ENCODE peak calls at places on chromosomes 11 and 22, in seven cellular contexts. B, G, M, P, E, U and L are unnamed samples.

GRCh38 chr11:100004541-100004940 is 682.5 kb upstream of the ARHGAP42 start:
- DNase-seq in B (no peak), G (no peak), M (no peak), P (no peak), E (no peak), U (no peak), L (no peak)

GRCh38 chr22:38707346-38707745 is 1.6 kb downstream of the GTPBP1 start:
- DNase-seq in B (no peak), G (no peak), M (no peak), P (no peak), E (no peak), U (no peak), L (no peak)

GRCh38 chr22:45212992-45213751 is 27.5 kb downstream of the KIAA0930 start:
- DNase-seq in B (no peak), G (no peak), M (peak), P (no peak), E (peak), U (no peak), L (no peak)

GRCh38 chr11:36296925-36297604 is 977 bp downstream of the PRR5L start:
- DNase-seq in B (no peak), G (no peak), M (no peak), P (no peak), E (no peak), U (peak), L (no peak)

GRCh38 chr11:66224226-66224850 is 44.1 kb upstream of the RAB1B start:
- DNase-seq in B (no peak), G (no peak), M (no peak), P (no peak), E (peak), U (no peak), L (no peak)

GRCh38 chr11:87256694-87257340 is 219.1 kb downstream of the TMEM135 start:
- DNase-seq in B (no peak), G (no peak), M (no peak), P (no peak), E (no peak), U (no peak), L (no peak)

GRCh38 chr11:56819916-56820315 is 71.4 kb upstream of the OR9G4 start:
- DNase-seq in B (no peak), G (no peak), M (no peak), P (no peak), E (no peak), U (no peak), L (no peak)

GRCh38 chr22:49355206-49355920 is 472.3 kb downstream of the BRD1 start:
- DNase-seq in B (no peak), G (no peak), M (no peak), P (no peak), E (peak), U (no peak), L (peak)

GRCh38 chr22:22105364-22105763 is 122.8 kb upstream of the TOP3B start:
- DNase-seq in B (no peak), G (no peak), M (no peak), P (no peak), E (no peak), U (no peak), L (no peak)

GRCh38 chr11:105265859-105266258 is 126.3 kb upstream of the CARD18 start:
- DNase-seq in B (no peak), G (no peak), M (no peak), P (no peak), E (no peak), U (peak), L (no peak)

GRCh38 chr11:27025312-27025955 is 15.2 kb upstream of the BBOX1 start:
- DNase-seq in B (no peak), G (no peak), M (no peak), P (no peak), E (no peak), U (no peak), L (no peak)

GRCh38 chr22:49968831-49969661 is 8.5 kb downstream of the PIM3 start:
- DNase-seq in B (no peak), G (no peak), M (no peak), P (no peak), E (peak), U (no peak), L (peak)

GRCh38 chr11:16737860-16738197 is 618 bp upstream of the C11orf58 start:
- DNase-seq in B (no peak), G (no peak), M (no peak), P (peak), E (no peak), U (no peak), L (no peak)

GRCh38 chr11:2208691-2209369 is 37.2 kb upstream of the TH start:
- DNase-seq in B (no peak), G (no peak), M (no peak), P (peak), E (peak), U (no peak), L (peak)

GRCh38 chr22:23591203-23591791 is 11.2 kb upstream of the IGLL1 start:
- DNase-seq in B (no peak), G (peak), M (peak), P (no peak), E (peak), U (peak), L (peak)

GRCh38 chr11:86355256-86355655 is 19.4 kb upstream of the CCDC81 start:
- DNase-seq in B (no peak), G (no peak), M (no peak), P (no peak), E (no peak), U (no peak), L (no peak)

GRCh38 chr22:50306753-50307749 is at the start of gene PLXNB2:
- DNase-seq in B (no peak), G (no peak), M (peak), P (peak), E (peak), U (no peak), L (peak)

GRCh38 chr11:38043060-38043459 is 1445.0 kb upstream of the RAG2 start:
- DNase-seq in B (no peak), G (no peak), M (no peak), P (no peak), E (no peak), U (no peak), L (no peak)

GRCh38 chr22:36201630-36202312 is at the start of gene APOL4:
- DNase-seq in B (no peak), G (no peak), M (no peak), P (peak), E (no peak), U (no peak), L (no peak)

GRCh38 chr11:15654397-15654915 is 539.7 kb downstream of the INSC start:
- DNase-seq in B (no peak), G (no peak), M (no peak), P (no peak), E (peak), U (no peak), L (no peak)

GRCh38 chr22:50627452-50627913 is 469 bp downstream of the ARSA start:
- DNase-seq in B (no peak), G (no peak), M (no peak), P (no peak), E (no peak), U (no peak), L (no peak)

GRCh38 chr11:116730241-116730561 is 42.6 kb downstream of the BUD13 start:
- DNase-seq in B (no peak), G (no peak), M (no peak), P (no peak), E (no peak), U (no peak), L (no peak)

GRCh38 chr11:7081441-7081840 is 7.4 kb upstream of the RBMXL2 start:
- DNase-seq in B (no peak), G (no peak), M (no peak), P (no peak), E (no peak), U (no peak), L (no peak)

GRCh38 chr11:3037041-3037944 is 19.9 kb downstream of the CARS1 start:
- DNase-seq in B (no peak), G (no peak), M (peak), P (peak), E (peak), U (no peak), L (peak)

GRCh38 chr11:9748361-9748970 is 84.6 kb downstream of the SWAP70 start:
- DNase-seq in B (peak), G (peak), M (peak), P (no peak), E (peak), U (no peak), L (no peak)

GRCh38 chr11:15835705-15836411 is 520.5 kb downstream of the SOX6 start:
- DNase-seq in B (no peak), G (no peak), M (no peak), P (no peak), E (peak), U (no peak), L (no peak)

GRCh38 chr11:122656073-122656630 is 630 bp downstream of the UBASH3B start:
- DNase-seq in B (peak), G (no peak), M (peak), P (peak), E (peak), U (no peak), L (peak)

GRCh38 chr11:39668640-39669039 is 1790.8 kb downstream of the LRRC4C start:
- DNase-seq in B (no peak), G (no peak), M (no peak), P (no peak), E (peak), U (no peak), L (no peak)

GRCh38 chr11:134480129-134480652 is 68.1 kb upstream of the B3GAT1 start:
- DNase-seq in B (no peak), G (no peak), M (no peak), P (no peak), E (peak), U (no peak), L (no peak)

GRCh38 chr11:60887531-60887930 is 18.9 kb downstream of the PRPF19 start:
- DNase-seq in B (no peak), G (no peak), M (peak), P (peak), E (peak), U (no peak), L (no peak)

GRCh38 chr22:37416806-37417205 is 10.5 kb downstream of the ELFN2 start:
- DNase-seq in B (no peak), G (no peak), M (no peak), P (no peak), E (no peak), U (no peak), L (peak)

GRCh38 chr11:72411623-72412532 is 22.5 kb downstream of the CLPB start:
- DNase-seq in B (no peak), G (no peak), M (peak), P (no peak), E (peak), U (no peak), L (peak)

GRCh38 chr11:123231777-123232176 is 36.7 kb upstream of the CLMP start:
- DNase-seq in B (no peak), G (no peak), M (no peak), P (no peak), E (no peak), U (no peak), L (no peak)

GRCh38 chr11:31812392-31813241 is 1.5 kb upstream of the PAX6 start:
- DNase-seq in B (no peak), G (no peak), M (peak), P (peak), E (no peak), U (no peak), L (no peak)